ENCODE peak calls at places on chromosomes 3 and 15, in five cellular contexts. F is neuronal stem cell, V is hepatocyte, O is endothelial cell of umbilical vein, U is PC-3. M is an unnamed sample. For H3K36me3, the result is how much of the 10 kb centered on the place peaks cover.

GRCh38 chr3:12507871-12508281 is 23.6 kb downstream of the TSEN2 start:
- DNase-seq in F (no peak), O (peak), U (peak), V (peak), M (peak)

GRCh38 chr3:12479919-12480425 is 4.3 kb upstream of the TSEN2 start:
- DNase-seq in F (peak), O (peak), V (peak), U (peak), M (no peak)

GRCh38 chr15:49235446-49236207 is 65.6 kb downstream of the GALK2 start:
- DNase-seq in O (peak), F (peak), V (peak), U (peak), M (peak)

GRCh38 chr15:60673918-60674558 is 195.1 kb upstream of the ICE2 start:
- DNase-seq in O (peak), U (peak), F (no peak), V (peak), M (peak)

GRCh38 chr3:142898346-142899213 is 9.7 kb upstream of the PCOLCE2 start:
- DNase-seq in U (no peak), V (no peak), O (no peak), F (no peak), M (no peak)

GRCh38 chr3:187027531-187027936 is 97.2 kb downstream of the ST6GAL1 start:
- DNase-seq in V (no peak), U (no peak), O (no peak), F (no peak), M (no peak)

GRCh38 chr15:75531041-75531450 is 48.1 kb downstream of the PTPN9 start:
- DNase-seq in V (no peak), U (peak), O (no peak), F (no peak), M (no peak)

GRCh38 chr3:17469520-17469919 is 272.9 kb downstream of the TBC1D5 start:
- DNase-seq in O (no peak), V (no peak), U (peak), F (no peak), M (no peak)

GRCh38 chr3:42497009-42497731 is 5.3 kb upstream of the VIPR1 start:
- DNase-seq in F (peak), V (peak), O (no peak), U (peak), M (no peak)

GRCh38 chr15:82999905-83000671 is 11.4 kb downstream of the C15orf40 start:
- DNase-seq in V (peak), F (peak), U (peak), O (peak), M (no peak)

GRCh38 chr15:76147906-76148553 is 88.2 kb downstream of the TMEM266 start:
- DNase-seq in V (peak), F (peak), O (peak), U (peak), M (no peak)

GRCh38 chr15:78617131-78617915 is 3.5 kb downstream of the CHRNA3 start:
- DNase-seq in F (no peak), O (no peak), V (peak), U (no peak), M (no peak)

GRCh38 chr3:107767897-107768605 is 245.3 kb downstream of the BBX start:
- DNase-seq in V (no peak), O (no peak), U (no peak), F (no peak), M (no peak)

GRCh38 chr3:86723433-86723832 is 267.5 kb downstream of the VGLL3 start:
- DNase-seq in U (peak), V (no peak), F (no peak), O (no peak), M (no peak)

GRCh38 chr3:152039887-152040286 is 166.4 kb downstream of the SUCNR1 start:
- DNase-seq in F (no peak), V (no peak), O (no peak), U (no peak), M (no peak)

GRCh38 chr3:127363171-127363570 is 75.3 kb upstream of the PRR20G start:
- DNase-seq in U (no peak), O (no peak), F (no peak), V (no peak), M (no peak)

DNA sequence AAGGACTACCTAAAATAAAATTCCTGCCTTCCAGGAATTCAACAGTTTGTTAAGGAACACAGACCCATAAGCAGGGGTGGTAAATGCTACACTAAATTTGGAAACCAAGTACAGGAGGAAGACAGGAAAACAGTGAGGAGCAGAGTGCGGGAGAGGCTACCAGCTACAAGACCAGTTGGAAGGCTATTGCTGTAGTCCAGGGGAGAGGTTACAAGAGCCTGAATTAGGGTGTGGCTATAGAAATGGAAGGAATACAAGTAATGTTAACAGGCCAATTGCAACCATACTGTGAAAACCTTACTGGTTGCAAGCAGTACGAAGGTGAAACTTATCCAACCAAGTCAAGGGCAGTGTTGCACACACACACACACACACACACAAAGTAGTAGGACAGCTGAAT is 885 bp upstream of the ARMC8 start:
- DNase-seq in V (peak), F (peak), U (peak), O (no peak), M (no peak)
- H3K27ac ChIP-seq in V (no peak), F (no peak), U (no peak), O (no peak), M (peak)

GRCh38 chr15:88511161-88511560 is 35.3 kb downstream of the DET1 start:
- DNase-seq in V (no peak), U (no peak), F (no peak), O (no peak), M (no peak)

GRCh38 chr15:88509964-88510363 is 36.5 kb downstream of the DET1 start:
- DNase-seq in U (no peak), V (no peak), F (no peak), O (no peak), M (no peak)

GRCh38 chr15:88509321-88509720 is 37.2 kb downstream of the DET1 start:
- DNase-seq in V (no peak), O (no peak), U (no peak), F (no peak), M (no peak)

GRCh38 chr15:88513195-88513594 is 33.3 kb downstream of the DET1 start:
- DNase-seq in F (no peak), V (peak), U (peak), O (peak), M (no peak)

GRCh38 chr15:88512606-88513005 is 33.9 kb downstream of the DET1 start:
- DNase-seq in F (no peak), O (no peak), U (peak), V (no peak), M (no peak)
- H3K36me3 ChIP-seq in F (half or more), O (under half), U (under half), V (under half), M (under half)

DNA sequence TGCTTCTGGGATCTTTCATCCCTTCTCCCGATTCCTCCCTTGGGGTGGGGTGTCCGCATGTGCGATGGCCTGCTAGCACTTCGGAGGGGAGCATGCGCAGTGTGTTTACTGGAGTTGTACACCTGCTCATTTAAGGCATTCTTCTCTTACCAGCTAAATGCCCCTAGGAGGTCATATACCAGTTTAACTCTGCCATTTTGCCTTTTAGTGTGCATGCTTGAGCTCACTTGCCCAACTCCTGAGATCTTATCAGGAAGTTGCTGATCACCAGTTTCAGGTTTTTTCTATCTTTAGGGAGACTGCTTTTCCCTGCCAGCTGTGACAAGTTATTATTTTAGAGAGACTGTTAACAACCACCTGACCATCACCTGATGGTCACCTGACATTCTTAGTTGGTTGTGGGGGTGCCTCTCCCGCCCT is 63.6 kb downstream of the BFSP2 start:
- DNase-seq in F (no peak), U (no peak), O (no peak), V (no peak), M (no peak)
- H2AFZ ChIP-seq in F (no peak), U (no peak), O (no peak), V (no peak), M (no peak)

GRCh38 chr3:27115352-27115751 is 253.8 kb downstream of the NEK10 start:
- DNase-seq in U (no peak), V (no peak), O (no peak), F (no peak), M (no peak)
- H3K27ac ChIP-seq in U (no peak), V (no peak), O (no peak), F (no peak), M (no peak)

DNA sequence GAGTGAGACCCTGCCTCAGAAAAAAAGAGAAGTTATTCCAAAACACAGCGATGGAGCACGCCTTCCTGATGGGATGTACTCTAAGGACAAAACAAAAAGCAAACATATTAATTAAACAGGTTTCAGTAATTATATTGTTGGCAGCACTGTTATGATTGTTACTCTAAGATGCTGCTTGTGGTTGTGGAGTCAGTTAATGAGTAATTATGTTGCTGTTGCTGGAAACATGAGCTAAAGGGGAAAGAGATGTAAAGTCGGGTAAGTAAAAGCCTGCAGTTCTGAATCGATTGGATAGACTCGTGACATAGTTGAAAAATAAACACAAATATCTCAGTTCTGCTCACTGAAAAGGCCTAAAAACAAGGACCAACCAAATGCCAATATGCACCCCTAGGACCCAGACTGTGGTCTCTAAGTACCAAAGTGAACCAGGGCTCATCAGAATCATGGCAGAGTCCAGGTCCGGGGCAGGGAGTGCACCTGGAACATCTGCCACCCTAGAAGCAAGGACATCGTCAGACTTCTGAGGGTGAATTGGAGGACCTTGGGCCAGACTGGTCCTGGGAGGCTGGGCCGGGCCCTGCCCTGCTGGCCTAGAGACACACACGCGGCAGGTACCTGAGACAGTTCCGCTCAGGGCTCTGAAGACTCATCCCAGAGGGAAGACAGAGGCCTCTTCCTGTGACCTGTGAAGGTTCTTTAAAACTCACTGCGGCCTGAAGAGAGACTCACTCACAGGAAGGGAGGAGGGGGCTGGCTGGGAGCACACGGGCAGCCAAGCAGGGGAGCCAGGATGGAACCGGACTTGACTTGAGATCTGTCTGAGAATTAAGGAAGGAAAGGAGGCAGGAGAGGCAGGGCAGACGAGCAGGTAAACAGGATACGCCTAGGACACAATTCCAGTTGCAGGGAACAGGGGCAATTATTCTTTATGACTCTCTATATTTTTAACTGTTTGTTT is 140.5 kb downstream of the LRRK1 start:
- DNase-seq in V (no peak), O (no peak), F (no peak), U (no peak), M (no peak)
- H3K36me3 ChIP-seq in V (under half), O (under half), F (under half), U (under half), M (under half)

GRCh38 chr3:71961378-71961777 is 176.4 kb upstream of the PROK2 start:
- DNase-seq in F (no peak), V (no peak), O (no peak), U (no peak), M (no peak)

GRCh38 chr3:71958533-71958932 is 173.6 kb upstream of the PROK2 start:
- DNase-seq in O (no peak), F (no peak), U (no peak), V (no peak), M (no peak)

GRCh38 chr3:71951842-71952241 is 166.9 kb upstream of the PROK2 start:
- DNase-seq in F (no peak), O (no peak), V (no peak), U (no peak), M (no peak)

GRCh38 chr3:71955549-71956373 is 170.8 kb upstream of the PROK2 start:
- DNase-seq in U (peak), V (peak), F (peak), O (peak), M (no peak)

DNA sequence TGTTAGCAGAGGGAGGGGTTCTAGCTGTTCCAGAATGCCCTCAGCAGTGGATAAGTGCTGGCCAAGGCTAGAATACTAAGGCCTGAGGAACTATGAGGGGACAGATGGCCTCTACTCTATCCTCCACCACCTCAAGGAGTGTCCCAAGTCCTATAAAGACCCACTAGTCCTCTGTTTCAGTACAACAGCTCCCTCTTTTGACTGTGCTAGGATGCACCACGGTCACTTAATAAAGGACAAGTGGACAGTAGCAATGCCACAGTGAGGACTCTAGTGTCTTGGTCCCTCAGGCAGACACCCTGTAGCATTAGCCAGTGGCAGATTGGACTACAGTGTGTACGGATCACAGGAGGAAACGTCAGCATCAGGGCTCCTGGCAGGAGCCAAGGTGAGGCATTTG is 171.8 kb upstream of the PROK2 start:
- DNase-seq in U (no peak), O (no peak), F (no peak), V (no peak), M (no peak)
- H2AFZ ChIP-seq in U (no peak), O (no peak), F (no peak), V (no peak), M (no peak)

GRCh38 chr15:90558182-90558581 is 28.5 kb downstream of the CRTC3 start:
- DNase-seq in U (no peak), V (peak), F (no peak), O (peak), M (no peak)

GRCh38 chr15:90557651-90558084 is 27.9 kb downstream of the CRTC3 start:
- DNase-seq in O (peak), U (no peak), F (no peak), V (peak), M (no peak)

GRCh38 chr15:90560229-90560771 is 30.6 kb downstream of the CRTC3 start:
- DNase-seq in O (peak), F (no peak), U (no peak), V (peak), M (no peak)

GRCh38 chr15:90559119-90559518 is 29.4 kb downstream of the CRTC3 start:
- DNase-seq in U (no peak), O (no peak), V (no peak), F (no peak), M (no peak)

GRCh38 chr15:90557147-90557546 is 27.4 kb downstream of the CRTC3 start:
- DNase-seq in O (no peak), V (no peak), U (no peak), F (no peak), M (no peak)
- H3K27ac ChIP-seq in O (no peak), V (peak), U (no peak), F (no peak), M (no peak)

GRCh38 chr3:47663630-47664240 is 85.1 kb upstream of the CSPG5 start:
- DNase-seq in V (no peak), U (no peak), F (no peak), O (no peak), M (no peak)

GRCh38 chr3:47664519-47664918 is 85.9 kb upstream of the CSPG5 start:
- DNase-seq in V (no peak), U (peak), O (no peak), F (no peak), M (no peak)

GRCh38 chr3:47658444-47658843 is 79.8 kb upstream of the CSPG5 start:
- DNase-seq in V (no peak), F (no peak), O (no peak), U (no peak), M (no peak)

GRCh38 chr3:47666118-47666517 is 87.5 kb upstream of the CSPG5 start:
- DNase-seq in O (no peak), U (no peak), V (peak), F (no peak), M (no peak)

GRCh38 chr3:47661121-47661752 is 82.6 kb upstream of the CSPG5 start:
- DNase-seq in U (peak), O (peak), F (no peak), V (peak), M (no peak)
- H3K36me3 ChIP-seq in U (under half), O (under half), F (half or more), V (under half), M (under half)

DNA sequence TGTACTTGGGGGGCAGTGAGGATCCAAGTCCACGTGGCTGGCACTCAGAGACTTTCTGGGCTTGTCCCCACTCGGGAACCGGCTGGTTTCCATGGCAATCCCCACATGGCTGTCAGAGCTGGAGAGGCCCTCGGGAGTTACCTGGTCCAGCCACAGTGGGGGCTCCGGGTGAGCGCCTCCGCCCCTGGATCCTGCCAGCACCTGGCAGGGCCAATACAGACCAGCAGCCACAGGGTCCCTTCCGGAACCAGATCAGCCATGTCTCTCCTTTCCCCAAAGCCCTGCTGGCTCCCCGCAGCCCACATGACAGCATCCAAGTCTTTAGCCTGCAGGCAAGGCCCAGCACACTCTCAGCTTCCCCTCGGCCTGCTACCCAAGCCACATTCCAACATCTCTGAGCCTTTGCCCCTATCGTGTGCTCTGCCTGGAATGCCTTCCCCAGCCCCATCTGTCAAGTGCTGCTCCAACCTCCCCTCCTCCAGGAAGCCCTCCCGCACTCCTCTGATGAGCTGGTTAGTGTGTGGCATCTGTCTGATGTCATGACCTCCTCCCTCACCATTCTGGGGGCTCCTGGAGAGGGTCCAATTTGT is 8.6 kb downstream of the PLXND1 start:
- DNase-seq in V (no peak), F (no peak), U (no peak), O (peak), M (no peak)
- H2AFZ ChIP-seq in V (no peak), F (peak), U (no peak), O (no peak), M (no peak)